ENCODE peak calls at places on chromosomes 4 and X, in six cellular contexts. L is NCI-H2081; S is activated CD4-positive, alpha-beta T cell treated with anti-CD3 and anti-CD28 coated beads, Interleukin-2, amount 50 U/mL, for 1 hour; T is Karpas-422; P is stimulated activated CD8-positive, alpha-beta memory T cell treated with anti-CD3 and anti-CD28 coated beads, Interleukin-12 subunit alpha, Interleukin-12 subunit beta, amount 100 ng/mL, for 1 hour; O is H7. F is an unnamed sample.

GRCh38 chr4:108166441-108167315 is 2.1 kb downstream of the LEF1 start:
- DNase-seq in L (no peak), S (peak), T (no peak), P (no peak), O (peak), F (peak)

GRCh38 chr4:48832571-48832970 is 1.7 kb downstream of the OCIAD1 start:
- DNase-seq in L (no peak), S (no peak), T (no peak), P (no peak), O (no peak), F (no peak)

GRCh38 chrX:99394450-99394849 is 1015.6 kb downstream of the PCDH19 start:
- DNase-seq in L (peak), S (no peak), T (peak), P (no peak), O (peak), F (no peak)

GRCh38 chr4:18980516-18981233 is 959.1 kb upstream of the LCORL start:
- DNase-seq in L (no peak), S (no peak), T (peak), P (no peak), O (no peak), F (no peak)

GRCh38 chrX:100625985-100626491 is 10.6 kb downstream of the TSPAN6 start:
- DNase-seq in L (no peak), S (no peak), T (no peak), P (no peak), O (no peak), F (no peak)

GRCh38 chr4:107755841-107756356 is 35.9 kb upstream of the PAPSS1 start:
- DNase-seq in L (no peak), S (no peak), T (no peak), P (no peak), O (no peak), F (no peak)

GRCh38 chrX:6149231-6149870 is 79.3 kb downstream of the NLGN4X start:
- DNase-seq in L (peak), S (no peak), T (no peak), P (no peak), O (no peak), F (no peak)

GRCh38 chr4:143616771-143617170 is 83.7 kb downstream of the FREM3 start:
- DNase-seq in L (no peak), S (no peak), T (no peak), P (no peak), O (no peak), F (no peak)

GRCh38 chr4:119041951-119042560 is 93.6 kb upstream of the MYOZ2 start:
- DNase-seq in L (peak), S (peak), T (peak), P (peak), O (peak), F (peak)

GRCh38 chr4:151649461-151649860 is 111.3 kb downstream of the GATB start:
- DNase-seq in L (no peak), S (no peak), T (peak), P (no peak), O (no peak), F (no peak)

GRCh38 chrX:115616943-115617563 is 56.1 kb downstream of the PLS3 start:
- DNase-seq in L (no peak), S (no peak), T (no peak), P (no peak), O (peak), F (no peak)

F was measured in activated CD8-positive, alpha-beta memory T cell treated with anti-CD3 and anti-CD28 coated beads, Interleukin-2, amount 50 U/mL, for 4 hours.